ENCODE peak calls at places on chromosomes 4 and X, in five cellular contexts. P, O, Z, H and M are unnamed samples.

GRCh38 chrX:130082244-130083106 is 27.8 kb downstream of the ELF4 start:
- DNase-seq in O (no peak), H (no peak), P (no peak), Z (no peak), M (no peak)

GRCh38 chr4:143085224-143085623 is 99.5 kb upstream of the USP38 start:
- DNase-seq in P (peak; percentile 30), H (no peak), O (no peak), Z (no peak), M (no peak)

GRCh38 chr4:5003918-5004317 is 15.3 kb downstream of the CYTL1 start:
- DNase-seq in P (no peak), Z (no peak), O (no peak), H (no peak), M (no peak)

GRCh38 chr4:62816566-62816965 is 1592.7 kb downstream of the TECRL start:
- DNase-seq in Z (no peak), P (no peak), O (no peak), H (peak; percentile 0), M (no peak)

GRCh38 chrX:146109362-146109761 is 291.7 kb downstream of the SLITRK2 start:
- DNase-seq in P (no peak), Z (no peak), H (no peak), O (no peak), M (no peak)

GRCh38 chr4:185227713-185228278 is 18.4 kb downstream of the SNX25 start:
- DNase-seq in Z (no peak), O (no peak), H (no peak), P (no peak), M (no peak)

GRCh38 chr4:160117686-160118085 is 1014.8 kb downstream of the RAPGEF2 start:
- DNase-seq in H (no peak), O (no peak), Z (no peak), P (no peak), M (no peak)

GRCh38 chr4:114052227-114052626 is 72.8 kb upstream of the ARSJ start:
- DNase-seq in O (no peak), P (no peak), H (no peak), Z (no peak), M (no peak)

GRCh38 chr4:14862881-14863280 is 139.4 kb upstream of the CPEB2 start:
- DNase-seq in H (no peak), Z (no peak), P (peak; percentile 30), O (no peak), M (no peak)

GRCh38 chrX:30657542-30658238 is 4.5 kb downstream of the GK start:
- DNase-seq in Z (no peak), P (peak; percentile 68), H (peak; percentile 84), O (no peak), M (no peak)

GRCh38 chr4:184309241-184310170 is 91.8 kb upstream of the ENPP6 start:
- DNase-seq in H (no peak), Z (no peak), P (no peak), O (no peak), M (no peak)

GRCh38 chr4:39151120-39151713 is 31.1 kb upstream of the WDR19 start:
- DNase-seq in P (peak; percentile 63), O (no peak), H (peak; percentile 23), Z (no peak), M (no peak)

GRCh38 chr4:167730769-167731168 is 361.6 kb upstream of the ANXA10 start:
- DNase-seq in Z (no peak), O (no peak), H (no peak), P (no peak), M (no peak)

GRCh38 chr4:174600391-174600790 is 78.1 kb upstream of the HPGD start:
- DNase-seq in Z (no peak), H (peak; percentile 66), O (no peak), P (peak; percentile 22), M (no peak)

GRCh38 chr4:186134254-186134653 is 29.8 kb downstream of the FAM149A start:
- DNase-seq in O (no peak), Z (no peak), H (no peak), P (no peak), M (no peak)

GRCh38 chr4:154807042-154807630 is 26.1 kb downstream of the RBM46 start:
- DNase-seq in H (peak; percentile 59), O (no peak), Z (no peak), P (peak; percentile 57), M (no peak)

GRCh38 chr4:17094209-17094608 is 195.8 kb upstream of the LDB2 start:
- DNase-seq in Z (no peak), O (no peak), H (no peak), P (no peak), M (no peak)

GRCh38 chr4:54493862-54494261 is 163.9 kb upstream of the KIT start:
- DNase-seq in O (no peak), Z (no peak), P (peak; percentile 47), H (no peak), M (no peak)

GRCh38 chr4:54495091-54495490 is 162.7 kb upstream of the KIT start:
- DNase-seq in O (no peak), P (peak; percentile 45), H (peak; percentile 72), Z (no peak), M (no peak)

GRCh38 chr4:54497947-54498346 is 159.8 kb upstream of the KIT start:
- DNase-seq in H (no peak), Z (no peak), P (no peak), O (no peak), M (no peak)

GRCh38 chr4:54496412-54496811 is 161.3 kb upstream of the KIT start:
- DNase-seq in O (no peak), H (no peak), P (no peak), Z (no peak), M (no peak)

GRCh38 chr4:54495641-54496040 is 162.1 kb upstream of the KIT start:
- DNase-seq in Z (no peak), O (no peak), P (peak; percentile 7), H (no peak), M (no peak)
- TF ChIP-seq CTCF in Z (no peak), O (no peak), P (no peak), H (no peak), M (no peak)

GRCh38 chr4:165443276-165443675 is 64.5 kb downstream of the CPE start:
- DNase-seq in O (no peak), P (no peak), H (no peak), Z (no peak), M (no peak)
- TF ChIP-seq CTCF in O (no peak), P (no peak), H (no peak), Z (no peak), M (no peak)

DNA sequence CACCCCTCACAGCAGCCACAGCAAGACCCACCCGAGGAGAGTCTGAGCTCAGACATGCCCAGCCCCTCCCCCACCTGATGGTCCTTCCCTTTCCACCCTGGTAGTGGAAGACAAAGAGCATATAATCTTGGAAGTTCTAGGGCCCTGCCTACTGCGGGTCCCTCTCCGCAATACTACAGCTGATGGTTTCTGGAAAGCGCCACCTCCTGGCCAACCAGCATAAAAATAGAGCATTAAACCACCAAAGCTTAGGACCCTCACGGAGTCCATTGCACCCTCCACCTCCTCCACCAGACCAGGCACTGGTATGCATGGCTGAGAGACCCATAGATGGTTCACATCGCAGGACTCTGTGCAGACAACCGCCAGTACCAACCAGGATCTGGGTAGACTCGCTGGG is 78.2 kb downstream of the SH3BGRL start:
- DNase-seq in O (no peak), P (no peak), H (no peak), Z (no peak), M (no peak)
- TF ChIP-seq CTCF in O (no peak), P (no peak), H (no peak), Z (no peak), M (no peak)

GRCh38 chrX:5236749-5237148 is 991.9 kb downstream of the NLGN4X start:
- DNase-seq in P (no peak), Z (no peak), O (no peak), H (no peak), M (no peak)

GRCh38 chrX:5233830-5234229 is 994.8 kb downstream of the NLGN4X start:
- DNase-seq in H (no peak), O (no peak), P (no peak), Z (no peak), M (no peak)

DNA sequence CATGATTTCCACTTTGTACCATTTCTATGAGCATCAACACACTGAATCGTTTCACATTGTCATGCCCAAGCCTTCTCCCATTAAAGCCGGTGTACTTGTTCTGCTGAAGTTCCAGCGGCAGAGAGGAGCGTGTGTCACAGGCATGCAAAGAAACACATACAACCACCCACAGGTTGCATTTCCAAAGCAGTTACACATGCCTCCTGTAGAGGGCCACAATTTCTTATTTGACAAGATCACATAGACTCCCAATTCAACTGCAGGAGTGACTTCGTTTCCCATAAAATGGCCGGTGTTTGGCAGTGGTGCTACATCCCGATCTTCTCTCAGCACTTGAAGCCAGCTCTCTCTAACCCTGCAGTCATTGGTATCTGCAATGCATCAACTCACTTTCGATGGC is 992.6 kb downstream of the NLGN4X start:
- DNase-seq in P (no peak), O (no peak), Z (no peak), H (no peak), M (peak; percentile 2)
- TF ChIP-seq CTCF in P (no peak), O (no peak), Z (no peak), H (no peak), M (peak; percentile 61)

GRCh38 chr4:132564920-132565319 is 584.2 kb upstream of the PCDH10 start:
- DNase-seq in O (no peak), P (no peak), H (peak; percentile 58), Z (no peak), M (no peak)
- TF ChIP-seq CTCF in O (no peak), P (no peak), H (peak; percentile 48), Z (no peak), M (peak; percentile 54)

GRCh38 chrX:105553118-105553517 is 269.2 kb upstream of the NRK start:
- DNase-seq in H (peak; percentile 85), P (no peak), Z (no peak), O (no peak), M (no peak)

DNA sequence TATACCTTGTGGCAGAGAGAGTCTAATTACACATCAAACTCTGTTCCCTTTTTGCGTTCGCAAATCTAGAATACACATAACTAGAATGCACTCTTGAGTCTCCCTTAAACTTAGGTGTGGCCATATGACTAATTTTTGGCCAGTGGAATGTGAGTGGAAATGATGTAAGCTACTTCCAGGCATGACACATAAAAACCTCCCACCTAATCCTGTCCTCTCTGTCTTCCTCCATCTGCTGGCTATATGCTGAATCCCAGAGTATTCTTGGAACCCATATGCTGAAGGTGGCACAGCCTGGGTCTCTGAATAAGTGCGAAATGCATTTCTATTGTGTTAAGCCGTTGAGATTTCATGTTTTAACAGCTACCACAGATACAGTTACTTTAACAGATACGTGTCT is 269.9 kb upstream of the NRK start:
- DNase-seq in H (peak; percentile 90), O (no peak), P (peak; percentile 61), Z (no peak), M (no peak)
- TF ChIP-seq CTCF in H (peak; percentile 55), O (no peak), P (no peak), Z (no peak), M (no peak)